ENCODE peak calls at places on chromosome 6, in six cellular contexts. One of them, this sample, is unnamed.

GRCh38 chr6:107509506-107509905 is 19.6 kb downstream of the SOBP start:
- DNase-seq in AG04450: no peak
- DNase-seq in A549: no peak
- DNase-seq in foreskin keratinocyte: no peak
- DNase-seq in kidney: no peak
- DNase-seq in HL-60: no peak
- DNase-seq in this sample: peak

GRCh38 chr6:36028088-36028886 is 679 bp downstream of the MAPK14 start:
- DNase-seq in AG04450: no peak
- DNase-seq in A549: no peak
- DNase-seq in foreskin keratinocyte: peak
- DNase-seq in kidney: peak
- DNase-seq in HL-60: no peak
- DNase-seq in this sample: peak

GRCh38 chr6:87065117-87065516 is 29.8 kb downstream of the CGA start:
- DNase-seq in AG04450: no peak
- DNase-seq in A549: no peak
- DNase-seq in foreskin keratinocyte: no peak
- DNase-seq in kidney: no peak
- DNase-seq in HL-60: no peak
- DNase-seq in this sample: no peak

GRCh38 chr6:11224252-11224965 is 8.1 kb downstream of the NEDD9 start:
- DNase-seq in AG04450: no peak
- DNase-seq in A549: no peak
- DNase-seq in foreskin keratinocyte: no peak
- DNase-seq in kidney: no peak
- DNase-seq in HL-60: no peak
- DNase-seq in this sample: no peak

GRCh38 chr6:57108691-57109090 is 18.7 kb downstream of the ZNF451 start:
- DNase-seq in AG04450: no peak
- DNase-seq in A549: no peak
- DNase-seq in foreskin keratinocyte: no peak
- DNase-seq in kidney: no peak
- DNase-seq in HL-60: no peak
- DNase-seq in this sample: no peak

GRCh38 chr6:71181565-71181964 is 107.0 kb upstream of the OGFRL1 start:
- DNase-seq in AG04450: peak
- DNase-seq in A549: peak
- DNase-seq in foreskin keratinocyte: peak
- DNase-seq in kidney: no peak
- DNase-seq in HL-60: no peak
- DNase-seq in this sample: peak

GRCh38 chr6:110089323-110089722 is 90.1 kb downstream of the WASF1 start:
- DNase-seq in AG04450: no peak
- DNase-seq in A549: no peak
- DNase-seq in foreskin keratinocyte: no peak
- DNase-seq in kidney: no peak
- DNase-seq in HL-60: no peak
- DNase-seq in this sample: no peak

GRCh38 chr6:70345619-70346018 is 42.7 kb upstream of the COL9A1 start:
- DNase-seq in AG04450: no peak
- DNase-seq in A549: no peak
- DNase-seq in foreskin keratinocyte: no peak
- DNase-seq in kidney: no peak
- DNase-seq in HL-60: no peak
- DNase-seq in this sample: no peak

GRCh38 chr6:87925373-87926060 is 122.1 kb upstream of the SPACA1 start:
- DNase-seq in AG04450: no peak
- DNase-seq in A549: no peak
- DNase-seq in foreskin keratinocyte: no peak
- DNase-seq in kidney: no peak
- DNase-seq in HL-60: no peak
- DNase-seq in this sample: no peak

GRCh38 chr6:73003302-73003701 is 222.0 kb downstream of the KHDC1L start:
- DNase-seq in AG04450: no peak
- DNase-seq in A549: no peak
- DNase-seq in foreskin keratinocyte: no peak
- DNase-seq in kidney: no peak
- DNase-seq in HL-60: no peak
- DNase-seq in this sample: no peak

GRCh38 chr6:69581576-69581975 is 215.2 kb downstream of the LMBRD1 start:
- DNase-seq in AG04450: no peak
- DNase-seq in A549: no peak
- DNase-seq in foreskin keratinocyte: no peak
- DNase-seq in kidney: no peak
- DNase-seq in HL-60: no peak
- DNase-seq in this sample: no peak

GRCh38 chr6:107564223-107564855 is 74.4 kb downstream of the SOBP start:
- DNase-seq in AG04450: no peak
- DNase-seq in A549: no peak
- DNase-seq in foreskin keratinocyte: no peak
- DNase-seq in kidney: no peak
- DNase-seq in HL-60: no peak
- DNase-seq in this sample: no peak

GRCh38 chr6:107827541-107827940 is 3.4 kb upstream of the SCML4 start:
- DNase-seq in AG04450: no peak
- DNase-seq in A549: no peak
- DNase-seq in foreskin keratinocyte: no peak
- DNase-seq in kidney: no peak
- DNase-seq in HL-60: no peak
- DNase-seq in this sample: no peak

GRCh38 chr6:151763303-151763702 is 44.2 kb upstream of the ESR1 start:
- DNase-seq in AG04450: no peak
- DNase-seq in A549: no peak
- DNase-seq in foreskin keratinocyte: peak
- DNase-seq in kidney: no peak
- DNase-seq in HL-60: no peak
- DNase-seq in this sample: peak

GRCh38 chr6:41756354-41756753 is 9.2 kb upstream of the PGC start:
- DNase-seq in AG04450: no peak
- DNase-seq in A549: no peak
- DNase-seq in foreskin keratinocyte: no peak
- DNase-seq in kidney: peak
- DNase-seq in HL-60: no peak
- DNase-seq in this sample: no peak

GRCh38 chr6:19035454-19035853 is 648.3 kb downstream of the RNF144B start:
- DNase-seq in AG04450: no peak
- DNase-seq in A549: no peak
- DNase-seq in foreskin keratinocyte: no peak
- DNase-seq in kidney: no peak
- DNase-seq in HL-60: no peak
- DNase-seq in this sample: peak

GRCh38 chr6:11439017-11439420 is 98.5 kb upstream of the TMEM170B start:
- DNase-seq in AG04450: no peak
- DNase-seq in A549: no peak
- DNase-seq in foreskin keratinocyte: no peak
- DNase-seq in kidney: no peak
- DNase-seq in HL-60: peak
- DNase-seq in this sample: peak

GRCh38 chr6:154399097-154399496 is 42.5 kb upstream of the IPCEF1 start:
- DNase-seq in AG04450: no peak
- DNase-seq in A549: no peak
- DNase-seq in foreskin keratinocyte: no peak
- DNase-seq in kidney: no peak
- DNase-seq in HL-60: no peak
- DNase-seq in this sample: peak

GRCh38 chr6:150088481-150089154 is 19.7 kb upstream of the ULBP3 start:
- DNase-seq in AG04450: no peak
- DNase-seq in A549: no peak
- DNase-seq in foreskin keratinocyte: no peak
- DNase-seq in kidney: no peak
- DNase-seq in HL-60: no peak
- DNase-seq in this sample: no peak

GRCh38 chr6:125750692-125751333 is 1.4 kb downstream of the HEY2 start:
- DNase-seq in AG04450: no peak
- DNase-seq in A549: no peak
- DNase-seq in foreskin keratinocyte: no peak
- DNase-seq in kidney: no peak
- DNase-seq in HL-60: no peak
- DNase-seq in this sample: no peak

GRCh38 chr6:125751334-125751916 is 2.0 kb downstream of the HEY2 start:
- DNase-seq in AG04450: no peak
- DNase-seq in A549: no peak
- DNase-seq in foreskin keratinocyte: no peak
- DNase-seq in kidney: no peak
- DNase-seq in HL-60: no peak
- DNase-seq in this sample: no peak

GRCh38 chr6:125752773-125753172 is 3.3 kb downstream of the HEY2 start:
- DNase-seq in AG04450: no peak
- DNase-seq in A549: no peak
- DNase-seq in foreskin keratinocyte: no peak
- DNase-seq in kidney: no peak
- DNase-seq in HL-60: no peak
- DNase-seq in this sample: no peak

GRCh38 chr6:125753937-125754259 is 4.5 kb downstream of the HEY2 start:
- DNase-seq in AG04450: no peak
- DNase-seq in A549: no peak
- DNase-seq in foreskin keratinocyte: no peak
- DNase-seq in kidney: no peak
- DNase-seq in HL-60: no peak
- DNase-seq in this sample: no peak

GRCh38 chr6:125753218-125753936 is 3.9 kb downstream of the HEY2 start:
- DNase-seq in AG04450: no peak
- DNase-seq in A549: no peak
- DNase-seq in foreskin keratinocyte: no peak
- DNase-seq in kidney: no peak
- DNase-seq in HL-60: no peak
- DNase-seq in this sample: no peak
- TF ChIP-seq CTCF in AG04450: peak
- TF ChIP-seq CTCF in A549: peak
- TF ChIP-seq CTCF in foreskin keratinocyte: peak
- TF ChIP-seq CTCF in kidney: peak
- TF ChIP-seq CTCF in HL-60: no peak
- TF ChIP-seq CTCF in this sample: peak

DNA sequence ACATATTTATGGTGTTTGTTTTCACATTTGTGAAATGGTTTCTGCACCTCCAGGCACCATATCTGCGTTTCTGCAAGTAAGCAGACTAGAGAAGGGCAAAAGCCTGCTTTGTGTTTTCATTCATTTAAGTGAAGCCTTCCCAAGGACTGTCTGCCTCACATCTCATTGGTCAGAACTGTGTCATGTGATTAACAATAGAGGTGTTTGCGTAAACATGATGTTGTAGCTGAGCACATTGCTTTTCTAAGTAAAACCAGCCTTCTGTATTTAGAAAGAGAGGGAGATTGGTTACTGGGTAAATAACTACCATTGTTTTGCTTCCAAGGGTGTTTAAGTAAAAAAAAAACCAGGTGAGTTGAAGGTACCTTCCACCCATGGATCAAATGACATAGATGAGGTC is 39.7 kb downstream of the SH3BGRL2 start:
- DNase-seq in AG04450: no peak
- DNase-seq in A549: no peak
- DNase-seq in foreskin keratinocyte: no peak
- DNase-seq in kidney: no peak
- DNase-seq in HL-60: no peak
- DNase-seq in this sample: no peak
- H3K27ac ChIP-seq in AG04450: no peak
- H3K27ac ChIP-seq in A549: no peak
- H3K27ac ChIP-seq in foreskin keratinocyte: peak
- H3K27ac ChIP-seq in kidney: peak
- H3K27ac ChIP-seq in HL-60: no peak
- H3K27ac ChIP-seq in this sample: no peak

DNA sequence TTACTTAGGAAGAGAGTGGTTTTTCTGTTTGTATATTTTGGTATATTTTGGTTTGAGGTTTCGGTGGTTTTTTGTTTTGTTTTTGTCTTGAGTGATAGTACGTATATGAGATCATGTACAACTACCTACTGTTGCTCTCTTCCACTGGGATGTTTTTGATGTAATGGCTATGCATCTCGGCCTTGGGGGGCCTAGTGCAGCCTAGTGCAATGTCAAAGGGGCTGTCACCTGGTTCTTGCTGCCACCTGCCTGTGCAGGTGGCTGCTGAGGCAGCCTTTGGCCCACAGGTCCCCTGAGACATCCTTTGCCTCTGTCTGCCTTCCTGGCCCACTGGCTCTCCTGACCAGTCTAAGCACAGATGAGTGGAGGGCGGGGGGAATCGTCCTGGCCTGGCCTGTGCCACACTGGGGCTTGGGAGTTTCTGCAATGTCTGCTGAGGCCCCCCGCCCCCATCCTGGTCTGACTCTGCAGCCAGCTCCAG is 546.6 kb downstream of the CD83 start:
- DNase-seq in AG04450: no peak
- DNase-seq in A549: no peak
- DNase-seq in foreskin keratinocyte: no peak
- DNase-seq in kidney: peak
- DNase-seq in HL-60: no peak
- DNase-seq in this sample: no peak
- TF ChIP-seq CTCF in AG04450: no peak
- TF ChIP-seq CTCF in A549: no peak
- TF ChIP-seq CTCF in foreskin keratinocyte: no peak
- TF ChIP-seq CTCF in kidney: no peak
- TF ChIP-seq CTCF in HL-60: no peak
- TF ChIP-seq CTCF in this sample: no peak

GRCh38 chr6:148239215-148239614 is 103.4 kb upstream of the SASH1 start:
- DNase-seq in AG04450: no peak
- DNase-seq in A549: no peak
- DNase-seq in foreskin keratinocyte: no peak
- DNase-seq in kidney: no peak
- DNase-seq in HL-60: no peak
- DNase-seq in this sample: no peak

GRCh38 chr6:148240866-148241477 is 101.7 kb upstream of the SASH1 start:
- DNase-seq in AG04450: no peak
- DNase-seq in A549: no peak
- DNase-seq in foreskin keratinocyte: no peak
- DNase-seq in kidney: no peak
- DNase-seq in HL-60: no peak
- DNase-seq in this sample: peak

GRCh38 chr6:148238713-148239112 is 103.9 kb upstream of the SASH1 start:
- DNase-seq in AG04450: no peak
- DNase-seq in A549: no peak
- DNase-seq in foreskin keratinocyte: no peak
- DNase-seq in kidney: no peak
- DNase-seq in HL-60: no peak
- DNase-seq in this sample: no peak

GRCh38 chr6:148240463-148240845 is 102.2 kb upstream of the SASH1 start:
- DNase-seq in AG04450: peak
- DNase-seq in A549: no peak
- DNase-seq in foreskin keratinocyte: no peak
- DNase-seq in kidney: no peak
- DNase-seq in HL-60: no peak
- DNase-seq in this sample: peak

DNA sequence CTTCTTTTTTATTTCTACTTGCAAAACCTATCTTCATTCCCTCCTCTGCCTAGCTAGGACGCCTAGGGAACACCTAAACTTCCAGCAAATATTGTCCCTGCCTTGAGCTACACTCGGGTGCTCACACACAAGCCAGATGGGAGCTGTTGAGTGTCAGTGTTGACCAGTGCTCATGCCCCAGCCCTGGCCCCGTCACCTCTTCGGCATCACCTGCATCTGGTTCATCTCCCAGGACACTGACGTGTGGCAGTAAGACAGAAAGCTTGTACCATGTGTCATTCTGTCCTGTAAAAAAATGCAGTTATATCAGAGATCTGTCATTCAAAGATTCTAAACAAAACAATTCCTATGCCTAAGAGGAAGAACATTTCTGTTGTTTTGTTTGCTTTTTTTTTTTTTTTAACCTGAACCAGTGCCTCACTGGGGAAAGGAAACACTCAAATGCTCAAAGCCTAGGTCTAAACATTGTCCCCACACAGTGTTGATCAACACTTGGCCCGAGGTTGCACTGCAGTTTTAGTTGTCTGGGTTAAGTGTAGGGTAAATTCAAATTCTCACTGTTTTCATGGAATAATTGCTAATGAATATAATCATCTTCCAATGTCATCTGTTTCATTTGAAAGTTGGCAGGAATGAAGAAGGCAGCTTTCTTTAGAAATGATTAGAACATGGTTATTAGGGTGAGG is 102.7 kb upstream of the SASH1 start:
- DNase-seq in AG04450: no peak
- DNase-seq in A549: no peak
- DNase-seq in foreskin keratinocyte: no peak
- DNase-seq in kidney: no peak
- DNase-seq in HL-60: no peak
- DNase-seq in this sample: no peak
- H3K27ac ChIP-seq in AG04450: peak
- H3K27ac ChIP-seq in A549: no peak
- H3K27ac ChIP-seq in foreskin keratinocyte: no peak
- H3K27ac ChIP-seq in kidney: no peak
- H3K27ac ChIP-seq in HL-60: no peak
- H3K27ac ChIP-seq in this sample: no peak

This sample was measured in cardiac muscle cell.